ENCODE peak calls at places on chromosomes 6 and 20, in ten cellular contexts. W, Z, R, A, H, N, F, K, P and S are unnamed samples. For H3K36me3, the result is how much of the 10 kb centered on the place peaks cover.

GRCh38 chr20:37492945-37493344 is 28.1 kb upstream of the NNAT start:
- DNase-seq in W (no peak), Z (no peak), R (no peak), A (no peak), H (no peak), N (no peak), F (no peak), K (no peak), P (no peak), S (no peak)

GRCh38 chr20:31573555-31574295 is 31.4 kb upstream of the ID1 start:
- DNase-seq in W (no peak), Z (no peak), R (no peak), A (no peak), H (no peak), N (no peak), F (no peak), K (no peak), P (no peak), S (no peak)

GRCh38 chr6:56803594-56803993 is 151.3 kb upstream of the BEND6 start:
- DNase-seq in W (no peak), Z (no peak), R (no peak), A (no peak), H (no peak), N (peak), F (no peak), K (no peak), P (no peak), S (no peak)

GRCh38 chr6:3789896-3790558 is 38.5 kb upstream of the PXDC1 start:
- DNase-seq in W (no peak), Z (no peak), R (no peak), A (no peak), H (no peak), N (no peak), F (no peak), K (no peak), P (no peak), S (no peak)

GRCh38 chr6:161418458-161418945 is 144.6 kb upstream of the AGPAT4 start:
- DNase-seq in W (no peak), Z (no peak), R (no peak), A (no peak), H (no peak), N (peak), F (peak), K (peak), P (no peak), S (no peak)

GRCh38 chr6:30091577-30092381 is 16.2 kb upstream of the RNF39 start:
- DNase-seq in W (no peak), Z (no peak), R (no peak), A (peak), H (no peak), N (peak), F (peak), K (no peak), P (no peak), S (no peak)

GRCh38 chr20:53935353-53936084 is 134.9 kb downstream of the BCAS1 start:
- DNase-seq in W (no peak), Z (no peak), R (no peak), A (no peak), H (no peak), N (no peak), F (no peak), K (no peak), P (no peak), S (no peak)

GRCh38 chr20:50673146-50673830 is 18.1 kb downstream of the RIPOR3 start:
- DNase-seq in W (no peak), Z (peak), R (no peak), A (no peak), H (no peak), N (no peak), F (no peak), K (no peak), P (no peak), S (no peak)

GRCh38 chr6:27726620-27727023 is 185.6 kb downstream of the OR2B2 start:
- DNase-seq in W (no peak), Z (no peak), R (no peak), A (no peak), H (no peak), N (peak), F (no peak), K (no peak), P (no peak), S (no peak)

GRCh38 chr20:25039697-25040437 is 18.1 kb downstream of the ACSS1 start:
- DNase-seq in W (peak), Z (no peak), R (peak), A (peak), H (peak), N (peak), F (peak), K (no peak), P (no peak), S (peak)

GRCh38 chr6:109897025-109897424 is 81.1 kb upstream of the GPR6 start:
- DNase-seq in W (no peak), Z (no peak), R (no peak), A (no peak), H (no peak), N (no peak), F (no peak), K (no peak), P (no peak), S (no peak)

GRCh38 chr6:9159051-9159450 is 723.7 kb upstream of the SLC35B3 start:
- DNase-seq in W (no peak), Z (no peak), R (no peak), A (no peak), H (no peak), N (no peak), F (no peak), K (no peak), P (no peak), S (no peak)

GRCh38 chr20:41567615-41568014 is 50.6 kb downstream of the CHD6 start:
- DNase-seq in W (no peak), Z (no peak), R (no peak), A (no peak), H (no peak), N (no peak), F (peak), K (no peak), P (no peak), S (no peak)

GRCh38 chr20:41566896-41567527 is 51.2 kb downstream of the CHD6 start:
- DNase-seq in W (no peak), Z (no peak), R (no peak), A (no peak), H (no peak), N (no peak), F (no peak), K (no peak), P (no peak), S (no peak)

GRCh38 chr20:41559658-41560057 is 58.5 kb downstream of the CHD6 start:
- DNase-seq in W (no peak), Z (no peak), R (no peak), A (no peak), H (no peak), N (no peak), F (no peak), K (no peak), P (no peak), S (no peak)

GRCh38 chr20:41560971-41561370 is 57.2 kb downstream of the CHD6 start:
- DNase-seq in W (no peak), Z (no peak), R (no peak), A (no peak), H (no peak), N (no peak), F (no peak), K (no peak), P (no peak), S (no peak)

DNA sequence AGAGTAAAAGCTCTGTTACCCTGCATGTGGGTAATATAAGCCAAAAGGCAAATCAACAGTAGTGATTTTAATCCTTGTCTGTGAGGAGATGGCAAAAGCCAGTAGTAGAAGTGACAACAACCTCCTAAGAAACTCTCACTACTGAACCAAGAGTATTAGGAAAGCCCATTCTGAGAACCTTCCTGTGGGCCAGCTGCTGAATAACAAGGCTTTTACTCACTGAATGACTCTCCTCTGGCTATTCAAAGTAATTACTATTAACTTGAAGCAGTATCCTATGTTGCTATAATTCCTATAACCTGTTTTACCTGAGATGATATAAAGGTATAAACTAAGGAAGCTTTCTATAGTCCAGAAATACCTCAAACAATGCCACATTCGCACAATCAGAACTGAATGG is 55.1 kb downstream of the CHD6 start:
- DNase-seq in W (no peak), Z (no peak), R (no peak), A (no peak), H (no peak), N (peak), F (no peak), K (no peak), P (no peak), S (no peak)
- H3K36me3 ChIP-seq in W (under half), Z (under half), R (under half), A (under half), H (under half), N (under half), F (under half), K (under half), P (under half), S (under half)

DNA sequence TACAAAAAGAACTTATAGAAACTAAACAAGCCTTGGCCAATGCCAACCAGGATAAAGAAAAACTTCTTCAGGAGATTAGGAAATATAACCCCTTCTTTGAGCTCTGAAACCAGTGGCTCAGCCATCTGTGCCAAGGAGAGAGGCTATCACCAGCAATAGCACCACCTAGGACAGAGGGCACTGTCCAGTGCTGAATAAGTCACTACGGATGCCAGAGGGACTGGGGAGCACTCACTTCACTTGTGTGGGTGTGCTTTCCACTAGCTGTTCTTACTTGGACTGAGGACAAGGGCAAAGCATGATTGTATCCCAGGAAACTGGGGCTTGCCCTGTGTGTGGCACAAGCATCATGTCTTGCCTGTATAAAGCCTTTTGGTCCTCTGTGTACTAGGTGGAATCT is 15.5 kb downstream of the TAF11 start:
- DNase-seq in W (no peak), Z (no peak), R (no peak), A (no peak), H (no peak), N (no peak), F (no peak), K (no peak), P (no peak), S (no peak)
- H3K36me3 ChIP-seq in W (half or more), Z (half or more), R (half or more), A (under half), H (half or more), N (under half), F (under half), K (under half), P (under half), S (half or more)

DNA sequence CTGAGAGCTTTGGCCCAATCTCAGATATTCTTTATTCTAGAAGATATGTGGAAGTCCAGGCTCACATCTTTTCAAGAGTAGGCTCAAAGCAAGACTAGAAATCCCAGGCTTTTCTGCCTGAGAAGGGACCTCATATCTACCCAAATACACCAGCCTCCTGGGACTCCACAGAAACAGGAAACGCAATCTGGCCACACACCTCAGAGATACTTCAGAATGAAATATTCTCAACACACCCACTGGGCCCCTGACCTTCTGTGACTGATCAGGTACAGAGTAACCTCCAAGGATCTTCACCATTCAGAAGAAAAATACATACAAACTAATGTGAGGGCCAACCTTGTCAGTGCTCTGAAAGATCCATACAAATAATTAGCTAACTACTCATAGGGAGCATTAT is 183.2 kb downstream of the HIVEP2 start:
- DNase-seq in W (no peak), Z (no peak), R (no peak), A (no peak), H (no peak), N (no peak), F (no peak), K (no peak), P (no peak), S (no peak)
- H3K36me3 ChIP-seq in W (under half), Z (under half), R (half or more), A (under half), H (under half), N (under half), F (under half), K (under half), P (under half), S (half or more)

GRCh38 chr6:35642471-35643161 is 46.1 kb downstream of the FKBP5 start:
- DNase-seq in W (no peak), Z (no peak), R (no peak), A (no peak), H (no peak), N (peak), F (no peak), K (no peak), P (no peak), S (no peak)
- H3K36me3 ChIP-seq in W (half or more), Z (half or more), R (half or more), A (under half), H (half or more), N (under half), F (under half), K (under half), P (under half), S (half or more)

DNA sequence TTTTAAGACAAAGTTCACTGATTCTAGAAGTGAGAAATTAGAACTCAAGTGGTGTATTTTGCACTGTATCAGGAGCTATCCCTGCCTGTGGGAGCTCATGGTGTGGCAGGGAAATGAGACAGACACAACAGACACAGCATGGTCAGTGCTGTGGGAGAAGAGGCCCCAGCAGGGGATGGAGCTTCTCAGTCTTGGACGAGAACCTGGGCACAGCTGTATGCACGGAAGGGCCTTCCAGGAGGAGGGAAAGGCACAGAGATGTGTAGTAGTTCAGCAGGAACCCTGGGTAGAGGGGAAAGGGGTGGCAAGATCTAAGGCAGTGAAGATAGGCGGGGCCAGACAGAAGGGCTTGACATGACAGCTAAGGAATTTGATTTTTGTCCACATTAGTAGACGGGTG is 48.8 kb upstream of the KIF25 start:
- DNase-seq in W (no peak), Z (no peak), R (no peak), A (no peak), H (no peak), N (no peak), F (no peak), K (no peak), P (no peak), S (no peak)
- H3K36me3 ChIP-seq in W (half or more), Z (half or more), R (half or more), A (under half), H (half or more), N (under half), F (under half), K (under half), P (under half), S (under half)

GRCh38 chr6:36200154-36200891 is 3.8 kb downstream of the BRPF3 start:
- DNase-seq in W (no peak), Z (peak), R (no peak), A (no peak), H (no peak), N (no peak), F (no peak), K (no peak), P (no peak), S (peak)
- H3K36me3 ChIP-seq in W (half or more), Z (under half), R (half or more), A (under half), H (under half), N (under half), F (under half), K (under half), P (under half), S (half or more)

GRCh38 chr6:73367761-73368355 is 1.8 kb downstream of the OOEP start:
- DNase-seq in W (no peak), Z (no peak), R (no peak), A (no peak), H (no peak), N (no peak), F (no peak), K (no peak), P (no peak), S (no peak)
- H3K36me3 ChIP-seq in W (under half), Z (under half), R (under half), A (under half), H (under half), N (under half), F (under half), K (under half), P (under half), S (under half)

DNA sequence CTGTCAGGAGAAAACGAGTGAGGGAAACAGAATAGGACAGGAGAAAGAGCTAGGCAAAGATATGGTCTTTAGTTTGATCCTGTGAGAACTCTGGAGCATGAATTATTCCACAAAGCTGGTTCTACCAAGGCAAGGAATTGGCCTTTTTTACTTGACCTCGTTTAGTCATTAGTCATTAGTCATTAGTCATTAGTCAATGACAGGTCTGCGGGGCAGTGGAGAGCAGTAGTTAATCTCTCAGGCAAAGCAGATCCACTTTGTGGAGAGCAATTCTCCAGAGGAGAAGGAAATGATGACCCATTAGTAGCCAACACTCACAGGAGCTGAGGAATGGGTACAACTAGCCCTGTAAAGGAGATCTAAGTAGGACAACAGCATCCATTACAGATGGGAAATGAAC is 22.0 kb upstream of the ABCC10 start:
- DNase-seq in W (no peak), Z (no peak), R (no peak), A (no peak), H (no peak), N (no peak), F (no peak), K (no peak), P (no peak), S (no peak)
- H3K36me3 ChIP-seq in W (under half), Z (under half), R (under half), A (under half), H (under half), N (under half), F (under half), K (under half), P (under half), S (under half)

GRCh38 chr6:21257125-21257524 is 336.4 kb upstream of the SOX4 start:
- DNase-seq in W (no peak), Z (no peak), R (no peak), A (no peak), H (no peak), N (no peak), F (no peak), K (no peak), P (no peak), S (no peak)

GRCh38 chr6:21259660-21260059 is 333.9 kb upstream of the SOX4 start:
- DNase-seq in W (no peak), Z (no peak), R (no peak), A (no peak), H (no peak), N (no peak), F (no peak), K (no peak), P (no peak), S (no peak)

GRCh38 chr6:21262504-21262903 is 331.0 kb upstream of the SOX4 start:
- DNase-seq in W (no peak), Z (no peak), R (no peak), A (no peak), H (no peak), N (no peak), F (no peak), K (no peak), P (no peak), S (peak)

GRCh38 chr6:21256197-21256596 is 337.4 kb upstream of the SOX4 start:
- DNase-seq in W (no peak), Z (no peak), R (no peak), A (no peak), H (no peak), N (no peak), F (no peak), K (no peak), P (no peak), S (no peak)

DNA sequence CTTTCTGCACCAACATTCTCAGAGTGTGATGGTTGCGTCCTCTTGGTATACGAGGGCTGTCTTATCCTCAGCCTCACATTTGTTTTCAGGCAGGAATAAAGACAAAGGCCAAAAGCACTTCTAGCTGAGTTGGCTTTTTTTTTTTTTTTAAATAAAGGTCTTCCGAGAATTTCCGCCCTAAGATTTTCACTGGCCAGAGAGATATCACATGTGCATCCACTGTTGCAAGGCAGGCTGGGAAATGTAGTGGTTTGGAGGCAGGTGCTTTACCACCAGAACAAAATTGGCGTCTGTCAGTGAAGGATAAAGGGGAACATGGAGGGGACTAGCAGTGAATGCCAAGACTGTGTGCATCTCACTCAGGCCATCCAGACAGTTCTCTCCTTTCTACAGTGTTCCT is 334.9 kb upstream of the SOX4 start:
- DNase-seq in W (no peak), Z (no peak), R (no peak), A (no peak), H (no peak), N (no peak), F (no peak), K (no peak), P (no peak), S (no peak)
- H3K36me3 ChIP-seq in W (under half), Z (under half), R (under half), A (under half), H (under half), N (under half), F (under half), K (under half), P (under half), S (under half)

DNA sequence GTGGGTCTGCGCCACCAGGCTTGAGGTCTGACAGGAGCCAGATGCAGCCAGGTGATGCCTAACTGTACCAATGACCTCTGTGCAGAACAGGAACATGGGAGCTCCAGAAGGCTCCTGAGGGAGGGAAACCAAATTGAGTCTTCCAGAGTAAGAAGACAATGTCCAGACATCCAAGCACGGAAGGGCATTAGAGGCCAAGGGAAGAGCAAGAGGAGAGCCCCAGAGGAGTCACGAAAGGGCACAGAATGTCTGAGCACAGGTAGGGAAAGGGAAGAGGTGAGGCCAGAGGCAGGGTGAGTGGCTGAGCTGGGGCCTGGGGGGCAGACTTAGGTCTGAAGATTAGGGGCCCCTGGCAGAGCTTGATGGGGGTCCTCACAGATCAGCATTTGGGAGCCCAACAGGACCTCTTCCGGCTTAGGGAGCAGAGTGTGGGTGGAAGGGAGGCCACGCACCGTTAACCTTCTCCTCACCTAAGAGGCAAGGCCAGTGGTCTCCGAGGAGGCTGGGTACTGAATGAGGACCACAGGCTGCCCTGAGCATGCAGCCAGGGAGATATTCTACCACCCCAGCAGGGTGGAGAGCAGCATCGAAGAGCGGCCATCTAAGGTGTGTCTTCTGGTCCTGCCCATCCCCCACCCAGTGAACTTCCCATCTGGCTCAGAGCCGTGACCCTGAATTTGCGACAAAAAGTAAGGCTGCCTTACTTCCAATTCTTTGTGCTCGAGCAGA is 41.7 kb downstream of the RRBP1 start:
- DNase-seq in W (no peak), Z (no peak), R (no peak), A (no peak), H (no peak), N (no peak), F (no peak), K (no peak), P (no peak), S (no peak)
- H3K36me3 ChIP-seq in W (half or more), Z (half or more), R (half or more), A (under half), H (half or more), N (half or more), F (under half), K (under half), P (under half), S (half or more)